ENCODE peak calls at places on chromosomes 13 and 19, in nine cellular contexts. E, O, Z, J, Y, Q, A, R and G are unnamed samples.

GRCh38 chr13:73703606-73704005 is 430.6 kb downstream of the KLF12 start:
- DNase-seq in E (no peak), O (peak), Z (peak), J (no peak), Y (no peak), Q (no peak), A (no peak), R (no peak), G (no peak)

GRCh38 chr19:4524808-4525562 is 6.7 kb upstream of the PLIN4 start:
- DNase-seq in E (peak), O (no peak), Z (peak), J (no peak), Y (peak), Q (peak), A (peak), R (peak), G (peak)

GRCh38 chr13:32264407-32264806 is 50.8 kb downstream of the ZAR1L start:
- DNase-seq in E (no peak), O (peak), Z (peak), J (no peak), Y (no peak), Q (peak), A (peak), R (no peak), G (peak)

GRCh38 chr19:33758541-33759013 is 38.1 kb upstream of the KCTD15 start:
- DNase-seq in E (no peak), O (peak), Z (peak), J (no peak), Y (no peak), Q (no peak), A (no peak), R (no peak), G (no peak)

GRCh38 chr19:42370068-42370520 is 20.0 kb downstream of the CNFN start:
- DNase-seq in E (no peak), O (no peak), Z (no peak), J (no peak), Y (no peak), Q (no peak), A (no peak), R (no peak), G (no peak)

GRCh38 chr19:56137405-56137804 is 3.7 kb upstream of the ZNF444 start:
- DNase-seq in E (no peak), O (peak), Z (no peak), J (no peak), Y (no peak), Q (no peak), A (no peak), R (peak), G (no peak)

GRCh38 chr19:8663920-8664670 is 33.7 kb downstream of the NFILZ start:
- DNase-seq in E (no peak), O (no peak), Z (no peak), J (no peak), Y (no peak), Q (no peak), A (no peak), R (no peak), G (no peak)

GRCh38 chr13:27964741-27965323 is 4.3 kb downstream of the CDX2 start:
- DNase-seq in E (no peak), O (no peak), Z (no peak), J (no peak), Y (no peak), Q (no peak), A (no peak), R (peak), G (no peak)

GRCh38 chr13:98144501-98145350 is 1.8 kb downstream of the FARP1 start:
- DNase-seq in E (peak), O (no peak), Z (peak), J (no peak), Y (no peak), Q (peak), A (no peak), R (peak), G (no peak)

GRCh38 chr19:51607920-51608562 is 22.2 kb downstream of the SIGLEC5 start:
- DNase-seq in E (peak), O (peak), Z (peak), J (no peak), Y (peak), Q (peak), A (peak), R (peak), G (peak)

GRCh38 chr13:113848431-113849260 is 15.2 kb downstream of the GAS6 start:
- DNase-seq in E (no peak), O (no peak), Z (no peak), J (no peak), Y (no peak), Q (no peak), A (peak), R (peak), G (peak)

GRCh38 chr19:39138221-39139211 is 12.9 kb downstream of the PAK4 start:
- DNase-seq in E (no peak), O (no peak), Z (no peak), J (no peak), Y (no peak), Q (no peak), A (peak), R (no peak), G (no peak)

GRCh38 chr13:50079278-50080157 is 64.3 kb downstream of the KCNRG start:
- DNase-seq in E (no peak), O (no peak), Z (peak), J (no peak), Y (no peak), Q (no peak), A (no peak), R (no peak), G (no peak)

GRCh38 chr13:106372199-106373160 is 163.0 kb downstream of the EFNB2 start:
- DNase-seq in E (peak), O (no peak), Z (peak), J (no peak), Y (no peak), Q (peak), A (no peak), R (no peak), G (no peak)

GRCh38 chr19:33569822-33570221 is 48.2 kb upstream of the PEPD start:
- DNase-seq in E (no peak), O (no peak), Z (no peak), J (no peak), Y (no peak), Q (no peak), A (no peak), R (no peak), G (no peak)

GRCh38 chr19:47446534-47447469 is 24.9 kb downstream of the SLC8A2 start:
- DNase-seq in E (no peak), O (no peak), Z (peak), J (no peak), Y (no peak), Q (peak), A (no peak), R (peak), G (no peak)

GRCh38 chr19:14030997-14031718 is 404 bp upstream of the IL27RA start:
- DNase-seq in E (no peak), O (no peak), Z (no peak), J (no peak), Y (no peak), Q (no peak), A (no peak), R (no peak), G (no peak)